ENCODE peak calls at places on chromosomes 4 and X, in seven cellular contexts. C is ascending aorta, E is transverse colon, P is uterus, J is heart right ventricle, S is heart left ventricle, I is H9. F is an unnamed sample.

GRCh38 chr4:180665481-180665880 is 1577.7 kb upstream of the TENM3 start:
- DNase-seq in S (no peak), E (no peak), C (no peak), J (no peak), P (no peak), I (no peak), F (no peak)

GRCh38 chrX:153469811-153470410 is 465 bp downstream of the HAUS7 start:
- DNase-seq in J (no peak), I (no peak), C (no peak), S (no peak), E (no peak), P (no peak), F (no peak)

GRCh38 chr4:76984788-76985211 is 35.2 kb downstream of the SEPTIN11 start:
- DNase-seq in C (peak; percentile 91), P (peak; percentile 85), I (no peak), S (peak; percentile 57), J (no peak), E (peak; percentile 37), F (peak; percentile 92)

GRCh38 chrX:37685452-37686347 is at the start of gene XK:
- DNase-seq in C (peak; percentile 71), S (peak; percentile 34), E (peak; percentile 71), I (peak; percentile 74), P (peak; percentile 28), J (peak; percentile 42), F (no peak)

GRCh38 chrX:107731831-107732502 is 43.6 kb downstream of the TSC22D3 start:
- DNase-seq in J (peak; percentile 87), E (peak; percentile 80), P (peak; percentile 94), I (peak; percentile 93), S (peak; percentile 88), C (peak; percentile 94), F (peak; percentile 92)

GRCh38 chr4:86856896-86857295 is 7.7 kb upstream of the SLC10A6 start:
- DNase-seq in C (no peak), P (no peak), E (no peak), J (no peak), I (no peak), S (no peak), F (no peak)

GRCh38 chr4:102430511-102430910 is 70.6 kb upstream of the NFKB1 start:
- DNase-seq in J (no peak), I (no peak), P (no peak), S (no peak), C (no peak), E (no peak), F (no peak)

GRCh38 chr4:92175250-92175649 is 128.5 kb upstream of the GRID2 start:
- DNase-seq in C (no peak), P (no peak), S (no peak), J (no peak), I (peak; percentile 71), E (no peak), F (no peak)

GRCh38 chr4:111475001-111475400 is 670.3 kb upstream of the FAM241A start:
- DNase-seq in I (peak; percentile 66), E (peak; percentile 57), S (peak; percentile 20), C (no peak), P (no peak), J (no peak), F (no peak)

GRCh38 chr4:876780-877179 is 50.9 kb upstream of the CPLX1 start:
- DNase-seq in P (no peak), S (no peak), I (peak; percentile 60), J (no peak), C (no peak), E (no peak), F (no peak)

GRCh38 chr4:155787113-155787710 is 28.4 kb downstream of the GUCY1B1 start:
- DNase-seq in C (no peak), E (no peak), P (no peak), S (no peak), I (no peak), J (no peak), F (no peak)

GRCh38 chrX:70694339-70695122 is 214.0 kb downstream of the TEX11 start:
- DNase-seq in S (no peak), E (no peak), C (no peak), J (no peak), I (no peak), P (no peak), F (no peak)

GRCh38 chrX:66046612-66047235 is 6.8 kb upstream of the VSIG4 start:
- DNase-seq in S (no peak), P (no peak), C (no peak), I (no peak), J (no peak), E (no peak), F (no peak)

GRCh38 chrX:66051989-66052388 is 12.1 kb upstream of the VSIG4 start:
- DNase-seq in C (peak; percentile 66), J (no peak), I (no peak), S (no peak), P (no peak), E (no peak), F (no peak)

GRCh38 chrX:66050140-66050569 is 10.3 kb upstream of the VSIG4 start:
- DNase-seq in C (peak; percentile 66), P (no peak), I (no peak), S (no peak), J (no peak), E (peak; percentile 12), F (no peak)

GRCh38 chrX:66045894-66046293 is 6.0 kb upstream of the VSIG4 start:
- DNase-seq in I (no peak), C (no peak), E (no peak), S (no peak), P (no peak), J (no peak), F (no peak)

DNA sequence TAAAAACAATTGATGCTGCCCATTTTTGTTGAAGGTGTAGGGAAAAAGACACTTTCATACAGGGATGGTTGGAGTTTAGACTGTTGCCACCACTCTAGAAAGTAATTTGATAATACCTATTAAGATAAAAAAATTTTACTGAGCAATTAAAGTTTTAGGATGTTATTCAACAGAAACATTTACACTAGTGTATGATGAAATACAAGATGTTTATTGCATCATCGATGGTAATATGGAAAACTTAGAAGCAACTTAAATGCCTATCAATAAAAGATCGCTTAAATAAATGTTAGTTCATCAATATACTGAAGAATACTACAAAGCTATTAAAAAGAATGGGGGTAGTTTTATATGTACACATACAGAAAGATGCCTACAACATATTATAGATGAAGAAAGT is 9.2 kb upstream of the VSIG4 start:
- DNase-seq in C (no peak), J (no peak), S (no peak), I (no peak), P (no peak), E (no peak), F (no peak)
- H3K4me1 ChIP-seq in C (no peaks in the 10 kb centered on the region), J (no peaks in the 10 kb centered on the region), S (no peaks in the 10 kb centered on the region), I (no peaks in the 10 kb centered on the region), P (no peaks in the 10 kb centered on the region), E (no peaks in the 10 kb centered on the region), F (no peaks in the 10 kb centered on the region)

DNA sequence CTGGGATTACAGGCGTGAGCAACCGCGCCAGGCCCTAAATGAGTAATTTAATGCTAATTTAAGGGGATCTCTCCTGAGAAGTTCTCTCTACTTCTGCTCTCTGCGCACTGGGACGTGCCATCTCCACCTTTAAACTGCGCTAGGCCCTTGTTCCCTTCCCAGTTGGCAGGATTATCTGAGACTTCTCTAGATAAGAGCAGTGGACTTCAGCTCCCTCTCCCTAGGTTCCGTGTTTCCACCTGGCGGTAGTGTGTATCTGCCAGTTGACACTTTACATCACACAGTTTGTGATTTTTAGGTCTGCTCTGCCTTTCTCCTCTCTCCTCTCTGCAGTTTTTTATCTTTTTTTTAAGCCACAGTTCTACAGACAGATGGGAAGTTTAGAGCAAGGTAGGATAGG is 40.2 kb downstream of the ARHGAP10 start:
- DNase-seq in P (no peak), I (no peak), S (no peak), J (no peak), C (no peak), E (no peak), F (no peak)
- H3K4me1 ChIP-seq in P (no peaks in the 10 kb centered on the region), I (no peaks in the 10 kb centered on the region), S (peaks cover 64% of the 10 kb centered on the region), J (peaks cover 76% of the 10 kb centered on the region), C (peaks cover 46% of the 10 kb centered on the region), E (peaks cover 25% of the 10 kb centered on the region), F (peaks cover 70% of the 10 kb centered on the region)

GRCh38 chrX:10047631-10048030 is 80.5 kb downstream of the CLDN34 start:
- DNase-seq in I (no peak), P (no peak), S (no peak), C (no peak), E (no peak), J (no peak), F (no peak)
- H3K4me1 ChIP-seq in I (peaks cover 23% of the 10 kb centered on the region), P (no peaks in the 10 kb centered on the region), S (peaks cover 63% of the 10 kb centered on the region), C (peaks cover 5% of the 10 kb centered on the region), E (no peaks in the 10 kb centered on the region), J (peaks cover 70% of the 10 kb centered on the region), F (no peaks in the 10 kb centered on the region)

DNA sequence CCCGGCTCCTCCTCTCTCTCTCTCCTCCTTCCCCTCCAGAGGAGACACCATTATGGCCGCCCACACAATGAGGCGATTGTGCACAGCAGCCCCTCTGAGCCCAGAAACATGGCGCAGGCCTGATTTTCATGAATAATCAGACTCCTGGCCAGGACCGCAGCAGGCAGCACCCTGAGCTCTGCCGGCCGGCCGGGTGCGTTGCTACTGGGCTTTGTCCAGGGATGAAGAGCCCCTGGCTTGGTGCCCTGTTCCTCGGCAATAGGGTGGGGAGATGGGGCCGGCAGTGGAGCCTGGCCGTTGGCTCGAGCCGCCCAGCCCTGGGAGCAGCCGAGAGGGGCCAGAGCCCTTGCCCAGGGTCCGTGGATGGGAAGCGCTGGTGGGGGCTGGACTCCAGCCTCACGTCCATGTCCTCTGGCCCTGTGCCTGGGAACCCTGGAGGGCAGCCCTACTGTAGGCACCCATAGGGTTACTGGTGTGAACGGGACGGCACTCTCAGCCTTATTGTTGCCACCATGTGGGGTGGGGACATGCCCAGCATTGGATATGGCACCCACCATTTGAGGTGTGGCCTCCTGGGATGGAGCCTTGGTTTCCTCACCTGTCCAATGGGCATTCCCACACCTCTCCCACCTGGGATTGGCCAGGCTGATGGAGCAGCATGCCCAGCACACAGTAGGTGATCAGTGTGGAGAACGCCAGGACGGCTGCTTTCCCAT is 103.0 kb downstream of the SORCS2 start:
- DNase-seq in P (peak; percentile 43), I (no peak), C (no peak), J (peak; percentile 67), E (peak; percentile 34), S (peak; percentile 62), F (no peak)
- H3K4me1 ChIP-seq in P (no peaks in the 10 kb centered on the region), I (no peaks in the 10 kb centered on the region), C (no peaks in the 10 kb centered on the region), J (peaks cover 5% of the 10 kb centered on the region), E (peaks cover 4% of the 10 kb centered on the region), S (peaks cover 10% of the 10 kb centered on the region), F (peaks cover 20% of the 10 kb centered on the region)